ENCODE peak calls at places on chromosomes 2 and 18, in four cellular contexts. D is bronchial epithelial cell; V is AG10803; L is CD8-positive, alpha-beta T cell. B is an unnamed sample.

GRCh38 chr2:201698588-201699226 is at the start of gene MPP4:
- DNase-seq in D (peak), V (peak), L (no peak), B (peak)

GRCh38 chr2:232937278-232937906 is 67.3 kb downstream of the SNORC start:
- DNase-seq in D (peak), V (peak), L (no peak), B (peak)

GRCh38 chr2:159946326-159946992 is 116.0 kb downstream of the PLA2R1 start:
- DNase-seq in D (peak), V (peak), L (no peak), B (peak)

GRCh38 chr2:200405599-200406298 is 99.3 kb downstream of the SPATS2L start:
- DNase-seq in D (peak), V (peak), L (no peak), B (peak)

GRCh38 chr2:164485541-164485940 is 135.7 kb downstream of the GRB14 start:
- DNase-seq in D (peak), V (no peak), L (no peak), B (no peak)

GRCh38 chr2:100818003-100818605 is 1.8 kb upstream of the NPAS2 start:
- DNase-seq in D (peak), V (no peak), L (no peak), B (peak)

GRCh38 chr2:47631840-47632398 is 151.0 kb upstream of the MSH6 start:
- DNase-seq in D (peak), V (peak), L (no peak), B (peak)

GRCh38 chr18:76844742-76845477 is 22.6 kb downstream of the ZNF236 start:
- DNase-seq in D (peak), V (no peak), L (no peak), B (peak)

GRCh38 chr2:236859896-236860295 is 225.8 kb upstream of the COPS8 start:
- DNase-seq in D (no peak), V (no peak), L (no peak), B (no peak)

GRCh38 chr2:105852066-105852465 is 107.4 kb downstream of the NCK2 start:
- DNase-seq in D (no peak), V (no peak), L (no peak), B (no peak)

GRCh38 chr2:9796056-9796792 is 47.0 kb upstream of the TAF1B start:
- DNase-seq in D (no peak), V (no peak), L (no peak), B (no peak)
- TF ChIP-seq CTCF in D (no peak), V (peak), L (no peak), B (no peak)

DNA sequence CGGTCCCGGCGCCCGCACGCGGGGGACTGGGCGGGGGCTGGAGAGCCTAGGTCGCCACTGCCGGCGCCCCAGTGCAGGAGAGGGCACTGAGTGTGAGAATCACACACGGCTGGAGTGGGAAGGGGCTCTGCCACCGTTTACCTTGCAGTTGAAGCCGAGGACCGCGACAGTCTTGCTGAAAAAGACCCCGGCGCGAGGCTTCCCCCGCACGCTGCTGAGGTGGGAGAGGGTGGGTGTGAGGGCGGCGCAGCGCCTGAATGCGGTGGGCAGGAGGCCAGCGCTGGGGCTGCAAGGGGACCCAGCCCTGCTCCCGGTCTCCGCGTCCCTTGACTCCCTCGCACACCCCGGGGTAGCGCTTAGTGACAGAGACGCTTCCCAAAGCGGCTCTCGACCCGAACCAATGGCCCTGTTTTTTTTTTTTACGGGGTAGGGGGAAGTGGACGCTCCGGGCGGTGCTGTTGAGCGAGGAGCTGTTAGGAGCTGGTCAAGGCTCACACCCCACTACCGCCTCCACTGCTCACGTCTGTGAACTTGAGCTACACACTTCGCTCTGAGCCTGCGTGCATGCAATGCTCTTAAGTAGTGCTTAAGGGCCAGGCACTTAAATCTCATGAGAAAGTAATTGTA is 794 bp downstream of the NOTO start:
- DNase-seq in D (no peak), V (no peak), L (no peak), B (peak)
- H3K4me3 ChIP-seq in D (no peak), V (no peak), L (no peak), B (no peak)

GRCh38 chr2:3179208-3179607 is 198.4 kb downstream of the EIPR1 start:
- DNase-seq in D (no peak), V (no peak), L (no peak), B (no peak)
- TF ChIP-seq CTCF in D (no peak), V (no peak), L (no peak), B (peak)

GRCh38 chr2:217929757-217930707 is 72.8 kb downstream of the TNS1 start:
- DNase-seq in D (peak), V (peak), L (no peak), B (peak)
- H3K4me3 ChIP-seq in D (no peak), V (no peak), L (no peak), B (no peak)

DNA sequence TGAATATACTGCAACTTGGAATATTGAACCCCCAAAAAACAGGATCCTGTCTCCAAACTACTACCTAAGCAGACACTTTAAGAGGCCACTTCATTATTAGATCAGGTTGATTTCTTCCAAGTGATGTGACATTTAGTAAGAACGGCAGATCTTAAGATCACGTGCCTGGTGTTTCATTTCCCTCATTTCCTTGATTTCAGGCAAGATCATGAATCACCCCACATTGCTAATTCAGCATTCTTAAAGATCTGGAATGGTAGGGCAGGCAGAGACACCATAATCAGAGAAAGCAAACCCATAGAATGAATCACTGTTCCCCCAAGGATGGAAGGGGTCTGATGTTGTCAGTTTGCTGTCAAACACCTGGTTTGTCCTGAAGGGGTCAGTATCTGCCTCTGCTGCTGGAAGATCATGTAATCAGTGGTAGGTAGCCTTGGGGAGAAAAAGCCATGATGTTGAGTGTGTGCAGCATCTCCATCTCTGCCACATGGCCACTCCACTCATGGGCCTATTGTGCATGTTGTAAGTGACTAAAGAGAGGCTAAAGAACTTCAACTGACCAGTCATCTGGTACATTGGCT is 133.9 kb downstream of the ARHGAP15 start:
- DNase-seq in D (peak), V (no peak), L (no peak), B (no peak)
- TF ChIP-seq CTCF in D (peak), V (peak), L (no peak), B (peak)

B was measured in fibroblast of villous mesenchyme.